ENCODE peak calls at places on chromosomes 6 and 20, in six cellular contexts. D is IMR-90, R is hepatocyte, O is keratinocyte, P is ovary, C is heart right ventricle. S is an unnamed sample. For H3K4me1, the result is how much of the 10 kb centered on the place peaks cover.

GRCh38 chr6:100370265-100370664 is 94.5 kb downstream of the SIM1 start:
- DNase-seq in O (no peak), D (no peak), C (no peak), R (no peak), P (no peak), S (no peak)

GRCh38 chr6:141685416-141685815 is 447.3 kb upstream of the GJE1 start:
- DNase-seq in O (no peak), P (no peak), R (no peak), D (peak), C (no peak), S (no peak)

GRCh38 chr6:69732045-69732444 is 64.8 kb downstream of the LMBRD1 start:
- DNase-seq in D (peak), C (no peak), R (no peak), O (no peak), P (no peak), S (no peak)

GRCh38 chr6:169619650-169620049 is 82.2 kb downstream of the WDR27 start:
- DNase-seq in C (no peak), R (no peak), D (peak), O (no peak), P (no peak), S (no peak)

GRCh38 chr6:44171899-44172546 is 13.4 kb downstream of the CAPN11 start:
- DNase-seq in O (no peak), D (no peak), C (no peak), R (no peak), P (no peak), S (no peak)

GRCh38 chr6:132812255-132812732 is 2.1 kb upstream of the RPS12 start:
- DNase-seq in P (no peak), O (no peak), C (no peak), D (peak), R (peak), S (no peak)

GRCh38 chr6:6752129-6752528 is 163.6 kb downstream of the LY86 start:
- DNase-seq in D (peak), P (peak), O (no peak), C (no peak), R (peak), S (no peak)

GRCh38 chr20:51697119-51697826 is 70.9 kb downstream of the ATP9A start:
- DNase-seq in C (no peak), R (no peak), P (no peak), D (peak), O (no peak), S (no peak)

GRCh38 chr6:22435151-22435550 is 134.2 kb upstream of the HDGFL1 start:
- DNase-seq in O (no peak), C (no peak), P (no peak), D (no peak), R (no peak), S (no peak)

GRCh38 chr6:127606131-127606562 is 29.2 kb downstream of the C6orf58 start:
- DNase-seq in O (no peak), C (no peak), R (peak), P (peak), D (peak), S (no peak)

GRCh38 chr6:153032255-153032882 is 29.9 kb upstream of the MTRF1L start:
- DNase-seq in P (no peak), R (peak), O (no peak), D (peak), C (no peak), S (no peak)

GRCh38 chr6:134436281-134436815 is 118.4 kb upstream of the SGK1 start:
- DNase-seq in R (peak), P (no peak), O (no peak), C (peak), D (peak), S (no peak)

GRCh38 chr20:59015812-59016711 is 3.2 kb upstream of the TUBB1 start:
- DNase-seq in R (no peak), P (no peak), D (no peak), O (no peak), C (no peak), S (no peak)

GRCh38 chr20:38805958-38806854 is 709 bp downstream of the PPP1R16B start:
- DNase-seq in C (no peak), O (no peak), D (no peak), P (no peak), R (no peak), S (peak)

GRCh38 chr20:64143018-64143801 is 21.0 kb upstream of the MYT1 start:
- DNase-seq in C (no peak), R (no peak), D (no peak), O (no peak), P (peak), S (no peak)

GRCh38 chr20:52103911-52104545 is 87.6 kb downstream of the ZFP64 start:
- DNase-seq in D (peak), R (no peak), O (no peak), P (no peak), C (no peak), S (no peak)

GRCh38 chr20:31870703-31871601 is 518 bp downstream of the TTLL9 start:
- DNase-seq in D (no peak), P (no peak), R (peak), O (no peak), C (no peak), S (no peak)

GRCh38 chr6:125781307-125781868 is 9.4 kb upstream of the NCOA7 start:
- DNase-seq in O (no peak), P (no peak), R (no peak), C (no peak), D (peak), S (no peak)

GRCh38 chr6:46491789-46492547 is 719 bp upstream of the RCAN2 start:
- DNase-seq in R (peak), P (peak), D (peak), C (peak), O (no peak), S (peak)

GRCh38 chr20:22063753-22064152 is 358.3 kb downstream of the PAX1 start:
- DNase-seq in P (no peak), D (no peak), R (no peak), O (no peak), C (no peak), S (no peak)

GRCh38 chr20:58482416-58482815 is 32.8 kb downstream of the APCDD1L start:
- DNase-seq in O (no peak), P (no peak), C (no peak), D (peak), R (no peak), S (no peak)

GRCh38 chr6:28383235-28384142 is 16.1 kb downstream of the ZSCAN12 start:
- DNase-seq in D (peak), O (no peak), C (peak), P (peak), R (peak), S (peak)

GRCh38 chr6:27605401-27606342 is 132.8 kb upstream of the ZNF184 start:
- DNase-seq in P (no peak), O (no peak), C (no peak), D (peak), R (peak), S (no peak)

GRCh38 chr6:150934380-150934779 is 68.9 kb downstream of the MTHFD1L start:
- DNase-seq in P (no peak), C (no peak), D (peak), O (no peak), R (no peak), S (no peak)

GRCh38 chr6:169225887-169226286 is 27.8 kb downstream of the THBS2 start:
- DNase-seq in R (no peak), P (no peak), C (no peak), D (no peak), O (no peak), S (no peak)

GRCh38 chr6:5989141-5989723 is 17.5 kb downstream of the NRN1 start:
- DNase-seq in O (no peak), D (no peak), C (peak), R (no peak), P (no peak), S (no peak)

GRCh38 chr6:30169658-30170614 is 6.6 kb downstream of the TRIM15 start:
- DNase-seq in R (peak), O (no peak), C (no peak), P (no peak), D (peak), S (no peak)

GRCh38 chr20:64051033-64051452 is 1.6 kb upstream of the SOX18 start:
- DNase-seq in R (no peak), D (no peak), C (no peak), O (no peak), P (no peak), S (no peak)

GRCh38 chr6:28543671-28544131 is 18.0 kb downstream of the GPX5 start:
- DNase-seq in P (peak), R (peak), O (no peak), C (no peak), D (no peak), S (no peak)

GRCh38 chr6:147922764-147923163 is 414.3 kb downstream of the SAMD5 start:
- DNase-seq in O (no peak), R (no peak), C (no peak), D (no peak), P (no peak), S (no peak)

GRCh38 chr6:134097114-134097707 is 44.8 kb upstream of the SLC2A12 start:
- DNase-seq in C (peak), D (peak), R (peak), P (peak), O (peak), S (no peak)

GRCh38 chr20:2688041-2688591 is 4.5 kb upstream of the EBF4 start:
- DNase-seq in C (peak), R (peak), O (no peak), P (peak), D (peak), S (peak)

GRCh38 chr6:167541544-167541943 is 216.7 kb downstream of the TTLL2 start:
- DNase-seq in O (no peak), D (no peak), C (no peak), R (no peak), P (no peak), S (no peak)

GRCh38 chr6:36548401-36548743 is 1.1 kb upstream of the STK38 start:
- DNase-seq in O (no peak), D (no peak), C (no peak), P (no peak), R (no peak), S (no peak)

GRCh38 chr6:149935668-149936067 is 6.1 kb upstream of the ULBP2 start:
- DNase-seq in R (no peak), C (no peak), D (no peak), P (no peak), O (no peak), S (no peak)

GRCh38 chr20:15236812-15237211 is 899.4 kb upstream of the FLRT3 start:
- DNase-seq in O (peak), D (peak), R (peak), C (no peak), P (no peak), S (peak)
- TF ChIP-seq CTCF in O (peak), D (peak), R (peak), C (no peak), P (no peak), S (peak)

GRCh38 chr6:39339557-39340555 is 17.4 kb upstream of the KCNK16 start:
- DNase-seq in O (no peak), R (no peak), D (no peak), P (no peak), C (no peak), S (no peak)
- H3K4me1 ChIP-seq in O (under half), R (under half), D (under half), P (under half), C (under half), S (under half)

GRCh38 chr20:16349518-16350295 is 223.5 kb downstream of the KIF16B start:
- DNase-seq in C (no peak), O (no peak), R (no peak), P (no peak), D (peak), S (no peak)

GRCh38 chr20:16352321-16352720 is 220.9 kb downstream of the KIF16B start:
- DNase-seq in D (no peak), P (no peak), R (no peak), O (no peak), C (no peak), S (no peak)

GRCh38 chr20:16350465-16350864 is 222.8 kb downstream of the KIF16B start:
- DNase-seq in C (no peak), R (no peak), O (no peak), P (no peak), D (peak), S (no peak)

GRCh38 chr20:16351415-16351814 is 221.8 kb downstream of the KIF16B start:
- DNase-seq in R (no peak), P (no peak), D (no peak), O (no peak), C (no peak), S (no peak)

DNA sequence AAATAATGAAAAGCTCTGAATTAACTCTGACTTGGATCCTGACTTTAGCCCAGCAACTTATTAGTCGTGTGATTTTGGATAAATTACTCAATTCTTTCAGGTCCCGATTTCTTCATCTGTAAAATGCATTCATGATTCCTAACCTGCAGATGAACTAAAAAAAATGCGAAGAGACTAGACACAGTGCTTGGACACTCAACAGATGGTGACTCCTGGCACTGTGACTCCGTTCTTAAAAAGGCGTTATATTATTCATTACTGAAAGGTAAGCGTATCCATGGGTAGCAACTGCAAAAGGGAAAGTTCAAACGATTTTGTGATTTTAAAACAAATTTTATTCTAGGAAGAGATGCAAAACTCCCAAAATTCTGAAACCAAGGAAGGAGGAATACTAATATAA is 226.3 kb downstream of the KIF16B start:
- DNase-seq in R (no peak), C (no peak), P (no peak), D (no peak), O (no peak), S (no peak)
- TF ChIP-seq CTCF in R (no peak), C (no peak), P (no peak), D (no peak), O (no peak), S (no peak)

GRCh38 chr6:26131618-26132017 is 44.4 kb downstream of the HFE start:
- DNase-seq in O (no peak), P (no peak), D (no peak), R (no peak), C (no peak), S (no peak)

GRCh38 chr6:26140254-26140966 is 53.2 kb downstream of the HFE start:
- DNase-seq in P (no peak), D (no peak), R (no peak), C (no peak), O (no peak), S (no peak)

GRCh38 chr6:26140967-26141294 is 53.7 kb downstream of the HFE start:
- DNase-seq in P (no peak), D (no peak), O (no peak), C (no peak), R (no peak), S (no peak)

GRCh38 chr6:26133730-26134129 is 46.5 kb downstream of the HFE start:
- DNase-seq in O (no peak), D (no peak), C (no peak), R (no peak), P (no peak), S (no peak)

GRCh38 chr6:26136321-26136720 is 49.1 kb downstream of the HFE start:
- DNase-seq in P (no peak), R (no peak), D (no peak), O (no peak), C (no peak), S (no peak)
- H3K4me1 ChIP-seq in P (under half), R (under half), D (under half), O (under half), C (under half), S (under half)

GRCh38 chr20:18272451-18272850 is 15.9 kb upstream of the ZNF133 start:
- DNase-seq in D (no peak), O (no peak), R (no peak), C (peak), P (no peak), S (no peak)
- TF ChIP-seq CTCF in D (no peak), O (peak), R (no peak), C (no peak), P (no peak), S (peak)

GRCh38 chr20:36855241-36855657 is 20.7 kb upstream of the TLDC2 start:
- DNase-seq in P (no peak), O (no peak), C (no peak), R (no peak), D (no peak), S (no peak)

GRCh38 chr20:36859282-36859555 is 16.7 kb upstream of the TLDC2 start:
- DNase-seq in C (no peak), R (no peak), D (no peak), O (no peak), P (no peak), S (no peak)

GRCh38 chr20:36854343-36855240 is 21.3 kb upstream of the TLDC2 start:
- DNase-seq in P (no peak), D (peak), O (no peak), C (peak), R (no peak), S (no peak)

GRCh38 chr20:36856196-36856595 is 19.7 kb upstream of the TLDC2 start:
- DNase-seq in P (no peak), D (no peak), R (no peak), C (no peak), O (no peak), S (no peak)

GRCh38 chr20:36856691-36857635 is 19.0 kb upstream of the TLDC2 start:
- DNase-seq in O (no peak), P (no peak), C (peak), R (no peak), D (peak), S (no peak)
- H3K4me1 ChIP-seq in O (half or more), P (under half), C (half or more), R (under half), D (half or more), S (under half)

DNA sequence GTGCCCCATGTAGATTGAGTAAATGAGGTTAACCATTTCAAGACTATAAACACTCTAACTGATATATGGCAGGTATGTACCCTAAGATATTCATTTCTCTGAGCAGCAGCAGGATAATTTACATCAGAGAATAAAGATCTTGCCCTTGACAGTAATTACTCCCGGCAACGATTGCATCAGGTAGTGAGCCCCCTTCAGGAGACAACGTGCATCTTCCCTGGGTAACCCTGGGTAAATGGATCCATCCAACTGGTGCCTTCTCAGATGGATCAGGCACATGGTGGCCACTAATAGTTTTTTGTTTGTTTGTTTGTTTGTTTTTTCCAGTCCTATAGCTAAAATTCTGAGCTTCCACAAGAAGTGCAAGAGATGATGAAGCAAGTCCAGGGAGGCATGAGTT is 469.4 kb upstream of the SLC35B3 start:
- DNase-seq in R (no peak), D (no peak), P (no peak), C (no peak), O (no peak), S (no peak)
- TF ChIP-seq CTCF in R (no peak), D (no peak), P (no peak), C (no peak), O (no peak), S (no peak)

DNA sequence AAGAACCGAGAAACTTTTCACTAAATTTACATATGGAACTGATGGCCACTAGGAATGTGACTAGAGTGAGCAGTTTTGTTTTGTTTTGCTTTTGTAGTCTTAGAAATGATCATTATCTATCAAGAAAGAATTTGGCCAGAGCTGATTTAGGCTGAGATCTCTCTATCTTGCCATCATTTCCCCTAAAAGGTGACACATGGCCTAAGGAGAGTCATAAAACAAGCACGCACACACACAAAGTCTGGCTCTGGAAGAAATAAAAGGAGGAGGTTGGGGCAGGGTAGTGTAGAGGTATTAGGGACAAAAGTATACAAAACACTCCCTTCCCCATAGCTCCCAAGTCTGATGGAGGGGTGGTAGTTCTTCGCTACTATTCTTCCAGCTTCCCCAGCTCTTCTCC is 56.4 kb downstream of the RIPOR2 start:
- DNase-seq in O (no peak), R (no peak), C (no peak), P (no peak), D (no peak), S (no peak)
- H3K4me1 ChIP-seq in O (under half), R (under half), C (under half), P (under half), D (under half), S (under half)

DNA sequence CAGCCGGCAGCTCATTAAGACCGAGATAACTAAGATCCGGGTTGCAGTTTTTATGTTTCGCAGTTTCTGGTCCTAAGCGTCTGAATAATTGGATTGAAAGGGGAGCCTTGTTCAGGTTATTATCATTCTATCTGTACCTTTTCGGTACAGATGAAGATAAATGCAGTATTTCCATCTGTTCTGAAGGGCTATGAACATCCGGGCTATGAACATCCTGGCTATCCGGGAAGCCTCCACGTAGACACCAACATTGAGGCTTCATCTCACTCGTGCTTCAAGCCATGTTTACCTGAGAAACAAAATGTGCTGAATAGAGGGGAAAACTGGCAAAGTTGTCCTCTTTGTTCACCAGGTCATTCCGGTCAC is 399 bp upstream of the REPS1 start:
- DNase-seq in C (no peak), P (no peak), O (no peak), R (no peak), D (peak), S (no peak)
- TF ChIP-seq CTCF in C (peak), P (no peak), O (no peak), R (no peak), D (no peak), S (no peak)

DNA sequence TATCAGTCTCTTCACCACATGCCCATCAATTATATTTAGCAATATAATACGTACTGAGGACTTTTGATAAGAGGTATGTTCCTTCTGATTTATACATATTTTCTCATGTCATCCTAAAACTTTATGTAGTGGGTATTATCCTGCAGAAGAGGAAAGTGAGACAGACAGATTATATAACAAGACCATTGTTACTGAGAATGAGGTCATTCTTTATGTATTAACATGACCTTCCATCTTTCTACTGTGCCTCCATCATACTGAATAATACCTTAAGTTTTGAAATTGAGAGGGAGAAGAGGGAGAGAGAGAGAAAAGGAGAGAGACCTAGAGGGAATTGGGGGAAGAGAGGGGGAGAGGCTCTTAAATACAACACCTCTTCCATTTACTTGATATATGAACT is 90.9 kb upstream of the CARMIL1 start:
- DNase-seq in P (no peak), C (no peak), O (no peak), R (no peak), D (no peak), S (no peak)
- H3K4me1 ChIP-seq in P (under half), C (under half), O (under half), R (under half), D (under half), S (under half)

S was measured in right lobe of liver.